ENCODE peak calls at places on chromosomes 3 and 15, in seven cellular contexts. One of them, this sample, is unnamed.
A peak's percentile ranks its signal among the peaks of the same experiment; 100 is the strongest.

GRCh38 chr3:180802837-180803236 is 109.6 kb upstream of the FXR1 start:
- DNase-seq in endothelial cell: no peak
- DNase-seq in adrenal gland: no peak
- DNase-seq in bronchial epithelial cell: peak; percentile 26
- DNase-seq in amniotic stem cell: no peak
- DNase-seq in cardiac fibroblast: peak; percentile 46
- DNase-seq in NAMALWA: peak; percentile 50
- DNase-seq in this sample: no peak

GRCh38 chr3:132660745-132661067 is 577 bp downstream of the UBA5 start:
- DNase-seq in endothelial cell: no peak
- DNase-seq in adrenal gland: no peak
- DNase-seq in bronchial epithelial cell: peak; percentile 40
- DNase-seq in amniotic stem cell: no peak
- DNase-seq in cardiac fibroblast: peak; percentile 15
- DNase-seq in NAMALWA: no peak
- DNase-seq in this sample: no peak

GRCh38 chr15:67061811-67062348 is 3.5 kb upstream of the SMAD3 start:
- DNase-seq in endothelial cell: no peak
- DNase-seq in adrenal gland: no peak
- DNase-seq in bronchial epithelial cell: no peak
- DNase-seq in amniotic stem cell: no peak
- DNase-seq in cardiac fibroblast: no peak
- DNase-seq in NAMALWA: no peak
- DNase-seq in this sample: no peak

GRCh38 chr3:11542551-11542950 is 101.2 kb downstream of the VGLL4 start:
- DNase-seq in endothelial cell: no peak
- DNase-seq in adrenal gland: no peak
- DNase-seq in bronchial epithelial cell: no peak
- DNase-seq in amniotic stem cell: no peak
- DNase-seq in cardiac fibroblast: no peak
- DNase-seq in NAMALWA: no peak
- DNase-seq in this sample: peak; percentile 21

GRCh38 chr15:41465822-41466421 is 27.8 kb upstream of the ITPKA start:
- DNase-seq in endothelial cell: peak; percentile 42
- DNase-seq in adrenal gland: no peak
- DNase-seq in bronchial epithelial cell: peak; percentile 61
- DNase-seq in amniotic stem cell: no peak
- DNase-seq in cardiac fibroblast: peak; percentile 79
- DNase-seq in NAMALWA: peak; percentile 73
- DNase-seq in this sample: no peak

GRCh38 chr3:81650187-81650586 is 111.3 kb downstream of the GBE1 start:
- DNase-seq in endothelial cell: no peak
- DNase-seq in adrenal gland: no peak
- DNase-seq in bronchial epithelial cell: peak; percentile 49
- DNase-seq in amniotic stem cell: no peak
- DNase-seq in cardiac fibroblast: no peak
- DNase-seq in NAMALWA: no peak
- DNase-seq in this sample: no peak

GRCh38 chr3:187739561-187740445 is 5.5 kb downstream of the BCL6 start:
- DNase-seq in endothelial cell: peak; percentile 92
- DNase-seq in adrenal gland: peak; percentile 89
- DNase-seq in bronchial epithelial cell: peak; percentile 55
- DNase-seq in amniotic stem cell: peak; percentile 86
- DNase-seq in cardiac fibroblast: peak; percentile 95
- DNase-seq in NAMALWA: peak; percentile 86
- DNase-seq in this sample: peak; percentile 80

GRCh38 chr3:177057768-177058167 is 139.5 kb downstream of the TBL1XR1 start:
- DNase-seq in endothelial cell: no peak
- DNase-seq in adrenal gland: no peak
- DNase-seq in bronchial epithelial cell: no peak
- DNase-seq in amniotic stem cell: no peak
- DNase-seq in cardiac fibroblast: no peak
- DNase-seq in NAMALWA: no peak
- DNase-seq in this sample: no peak

GRCh38 chr3:85074003-85074402 is 115.2 kb downstream of the CADM2 start:
- DNase-seq in endothelial cell: no peak
- DNase-seq in adrenal gland: no peak
- DNase-seq in bronchial epithelial cell: no peak
- DNase-seq in amniotic stem cell: no peak
- DNase-seq in cardiac fibroblast: no peak
- DNase-seq in NAMALWA: no peak
- DNase-seq in this sample: no peak

GRCh38 chr15:98682992-98683701 is 34.8 kb downstream of the IGF1R start:
- DNase-seq in endothelial cell: no peak
- DNase-seq in adrenal gland: no peak
- DNase-seq in bronchial epithelial cell: peak; percentile 98
- DNase-seq in amniotic stem cell: no peak
- DNase-seq in cardiac fibroblast: peak; percentile 26
- DNase-seq in NAMALWA: no peak
- DNase-seq in this sample: no peak

GRCh38 chr3:116483135-116483534 is 37.8 kb upstream of the LSAMP start:
- DNase-seq in endothelial cell: no peak
- DNase-seq in adrenal gland: no peak
- DNase-seq in bronchial epithelial cell: no peak
- DNase-seq in amniotic stem cell: no peak
- DNase-seq in cardiac fibroblast: no peak
- DNase-seq in NAMALWA: no peak
- DNase-seq in this sample: no peak

GRCh38 chr3:35492846-35493245 is 146.5 kb upstream of the ARPP21 start:
- DNase-seq in endothelial cell: no peak
- DNase-seq in adrenal gland: no peak
- DNase-seq in bronchial epithelial cell: no peak
- DNase-seq in amniotic stem cell: no peak
- DNase-seq in cardiac fibroblast: no peak
- DNase-seq in NAMALWA: peak; percentile 80
- DNase-seq in this sample: no peak

GRCh38 chr3:59654120-59654952 is 604.5 kb upstream of the CFAP20DC start:
- DNase-seq in endothelial cell: no peak
- DNase-seq in adrenal gland: no peak
- DNase-seq in bronchial epithelial cell: peak; percentile 88
- DNase-seq in amniotic stem cell: no peak
- DNase-seq in cardiac fibroblast: peak; percentile 15
- DNase-seq in NAMALWA: no peak
- DNase-seq in this sample: no peak

GRCh38 chr3:62027796-62028195 is 345.6 kb downstream of the FEZF2 start:
- DNase-seq in endothelial cell: no peak
- DNase-seq in adrenal gland: no peak
- DNase-seq in bronchial epithelial cell: no peak
- DNase-seq in amniotic stem cell: no peak
- DNase-seq in cardiac fibroblast: no peak
- DNase-seq in NAMALWA: no peak
- DNase-seq in this sample: no peak

GRCh38 chr15:47959617-47960398 is 161.0 kb upstream of the SLC24A5 start:
- DNase-seq in endothelial cell: no peak
- DNase-seq in adrenal gland: no peak
- DNase-seq in bronchial epithelial cell: peak; percentile 68
- DNase-seq in amniotic stem cell: no peak
- DNase-seq in cardiac fibroblast: no peak
- DNase-seq in NAMALWA: no peak
- DNase-seq in this sample: no peak

GRCh38 chr3:38521391-38521987 is 25.3 kb downstream of the EXOG start:
- DNase-seq in endothelial cell: peak; percentile 67
- DNase-seq in adrenal gland: peak; percentile 84
- DNase-seq in bronchial epithelial cell: peak; percentile 67
- DNase-seq in amniotic stem cell: no peak
- DNase-seq in cardiac fibroblast: peak; percentile 82
- DNase-seq in NAMALWA: peak; percentile 77
- DNase-seq in this sample: no peak

GRCh38 chr3:152261329-152261728 is 7.4 kb upstream of the MBNL1 start:
- DNase-seq in endothelial cell: no peak
- DNase-seq in adrenal gland: no peak
- DNase-seq in bronchial epithelial cell: no peak
- DNase-seq in amniotic stem cell: no peak
- DNase-seq in cardiac fibroblast: no peak
- DNase-seq in NAMALWA: no peak
- DNase-seq in this sample: no peak

GRCh38 chr3:71601811-71602210 is 18.3 kb upstream of the FOXP1 start:
- DNase-seq in endothelial cell: no peak
- DNase-seq in adrenal gland: no peak
- DNase-seq in bronchial epithelial cell: peak; percentile 90
- DNase-seq in amniotic stem cell: no peak
- DNase-seq in cardiac fibroblast: peak; percentile 35
- DNase-seq in NAMALWA: no peak
- DNase-seq in this sample: no peak

GRCh38 chr3:42511196-42511595 is 8.8 kb downstream of the VIPR1 start:
- DNase-seq in endothelial cell: no peak
- DNase-seq in adrenal gland: no peak
- DNase-seq in bronchial epithelial cell: no peak
- DNase-seq in amniotic stem cell: no peak
- DNase-seq in cardiac fibroblast: no peak
- DNase-seq in NAMALWA: no peak
- DNase-seq in this sample: no peak

GRCh38 chr3:185693985-185694675 is 108.0 kb downstream of the SENP2 start:
- DNase-seq in endothelial cell: no peak
- DNase-seq in adrenal gland: no peak
- DNase-seq in bronchial epithelial cell: no peak
- DNase-seq in amniotic stem cell: no peak
- DNase-seq in cardiac fibroblast: peak; percentile 33
- DNase-seq in NAMALWA: no peak
- DNase-seq in this sample: no peak

GRCh38 chr3:38005076-38006020 is 14.8 kb downstream of the VILL start:
- DNase-seq in endothelial cell: no peak
- DNase-seq in adrenal gland: no peak
- DNase-seq in bronchial epithelial cell: no peak
- DNase-seq in amniotic stem cell: no peak
- DNase-seq in cardiac fibroblast: peak; percentile 59
- DNase-seq in NAMALWA: no peak
- DNase-seq in this sample: peak; percentile 77

GRCh38 chr15:66399276-66399675 is 12.6 kb downstream of the MAP2K1 start:
- DNase-seq in endothelial cell: no peak
- DNase-seq in adrenal gland: no peak
- DNase-seq in bronchial epithelial cell: no peak
- DNase-seq in amniotic stem cell: no peak
- DNase-seq in cardiac fibroblast: no peak
- DNase-seq in NAMALWA: no peak
- DNase-seq in this sample: no peak

GRCh38 chr3:185867650-185868049 is 42.8 kb upstream of the IGF2BP2 start:
- DNase-seq in endothelial cell: no peak
- DNase-seq in adrenal gland: no peak
- DNase-seq in bronchial epithelial cell: no peak
- DNase-seq in amniotic stem cell: no peak
- DNase-seq in cardiac fibroblast: no peak
- DNase-seq in NAMALWA: no peak
- DNase-seq in this sample: no peak

GRCh38 chr3:21328982-21329381 is 422.0 kb downstream of the ZNF385D start:
- DNase-seq in endothelial cell: no peak
- DNase-seq in adrenal gland: no peak
- DNase-seq in bronchial epithelial cell: no peak
- DNase-seq in amniotic stem cell: no peak
- DNase-seq in cardiac fibroblast: no peak
- DNase-seq in NAMALWA: no peak
- DNase-seq in this sample: no peak